ENCODE peak calls at places on chromosomes 16 and 17, in nine cellular contexts. I, C, E, G, P, B, K, T and Q are unnamed samples. For H3K4me1, the result is how much of the 10 kb centered on the place peaks cover.

GRCh38 chr17:55242481-55242880 is 22.3 kb upstream of the HLF start:
- DNase-seq in I (no peak), C (no peak), E (no peak), G (no peak), P (no peak), B (no peak), K (no peak), T (no peak), Q (no peak)

GRCh38 chr17:5701371-5701770 is 117.1 kb upstream of the NLRP1 start:
- DNase-seq in I (no peak), C (no peak), E (no peak), G (no peak), P (no peak), B (no peak), K (no peak), T (no peak), Q (no peak)

GRCh38 chr17:81398170-81398854 is 3.1 kb downstream of the BAHCC1 start:
- DNase-seq in I (peak), C (peak), E (peak), G (no peak), P (no peak), B (no peak), K (no peak), T (no peak), Q (no peak)

GRCh38 chr16:90057738-90058173 is 19.4 kb downstream of the PRDM7 start:
- DNase-seq in I (no peak), C (no peak), E (no peak), G (no peak), P (no peak), B (no peak), K (no peak), T (no peak), Q (no peak)

GRCh38 chr17:79038545-79039135 is 14.7 kb downstream of the C1QTNF1 start:
- DNase-seq in I (peak), C (no peak), E (peak), G (no peak), P (no peak), B (no peak), K (peak), T (no peak), Q (peak)

GRCh38 chr17:48335168-48335567 is 94.8 kb downstream of the SKAP1 start:
- DNase-seq in I (no peak), C (no peak), E (no peak), G (no peak), P (no peak), B (no peak), K (no peak), T (no peak), Q (no peak)

GRCh38 chr16:65185379-65185778 is 63.5 kb upstream of the CDH11 start:
- DNase-seq in I (no peak), C (no peak), E (no peak), G (no peak), P (no peak), B (no peak), K (no peak), T (no peak), Q (no peak)

GRCh38 chr17:2266045-2266864 is 37.3 kb downstream of the SMG6 start:
- DNase-seq in I (no peak), C (no peak), E (peak), G (no peak), P (no peak), B (no peak), K (no peak), T (no peak), Q (no peak)

GRCh38 chr17:64385187-64386083 is 5.2 kb downstream of the PECAM1 start:
- DNase-seq in I (peak), C (peak), E (peak), G (no peak), P (peak), B (peak), K (peak), T (no peak), Q (no peak)

GRCh38 chr16:72198641-72199250 is 26.8 kb upstream of the PMFBP1 start:
- DNase-seq in I (no peak), C (no peak), E (no peak), G (no peak), P (no peak), B (no peak), K (no peak), T (no peak), Q (no peak)

GRCh38 chr17:29734640-29735039 is 111.9 kb upstream of the CORO6 start:
- DNase-seq in I (no peak), C (no peak), E (no peak), G (no peak), P (no peak), B (no peak), K (no peak), T (no peak), Q (no peak)

GRCh38 chr17:41974658-41975057 is 8.1 kb downstream of the CNP start:
- DNase-seq in I (no peak), C (no peak), E (no peak), G (no peak), P (no peak), B (no peak), K (no peak), T (no peak), Q (no peak)

GRCh38 chr16:71254832-71255560 is 24.5 kb upstream of the HYDIN start:
- DNase-seq in I (no peak), C (no peak), E (no peak), G (no peak), P (no peak), B (no peak), K (no peak), T (no peak), Q (no peak)

GRCh38 chr17:80844418-80844990 is 147.1 kb upstream of the CHMP6 start:
- DNase-seq in I (no peak), C (no peak), E (no peak), G (no peak), P (no peak), B (no peak), K (no peak), T (peak), Q (peak)

GRCh38 chr17:39195568-39196160 is 1.8 kb downstream of the CACNB1 start:
- DNase-seq in I (no peak), C (no peak), E (no peak), G (no peak), P (no peak), B (no peak), K (no peak), T (peak), Q (no peak)

GRCh38 chr17:39193346-39193745 is 4.1 kb downstream of the CACNB1 start:
- DNase-seq in I (no peak), C (no peak), E (no peak), G (no peak), P (no peak), B (no peak), K (no peak), T (no peak), Q (no peak)

GRCh38 chr17:39194985-39195524 is 2.4 kb downstream of the CACNB1 start:
- DNase-seq in I (no peak), C (no peak), E (no peak), G (no peak), P (no peak), B (no peak), K (no peak), T (no peak), Q (no peak)

GRCh38 chr17:39192901-39193300 is 4.6 kb downstream of the CACNB1 start:
- DNase-seq in I (no peak), C (no peak), E (no peak), G (no peak), P (no peak), B (no peak), K (no peak), T (no peak), Q (no peak)

GRCh38 chr17:39194089-39194984 is 3.1 kb downstream of the CACNB1 start:
- DNase-seq in I (peak), C (peak), E (peak), G (no peak), P (peak), B (no peak), K (peak), T (peak), Q (no peak)
- TF ChIP-seq CTCF in I (peak), C (peak), E (no peak), G (no peak), P (peak), B (no peak), K (no peak), T (no peak), Q (no peak)

GRCh38 chr16:5487728-5488127 is 390.1 kb upstream of the EEF2KMT start:
- DNase-seq in I (no peak), C (no peak), E (no peak), G (no peak), P (no peak), B (no peak), K (no peak), T (no peak), Q (no peak)
- H3K27ac ChIP-seq in I (no peak), C (no peak), E (no peak), G (no peak), P (no peak), B (no peak), K (no peak), T (no peak), Q (no peak)

DNA sequence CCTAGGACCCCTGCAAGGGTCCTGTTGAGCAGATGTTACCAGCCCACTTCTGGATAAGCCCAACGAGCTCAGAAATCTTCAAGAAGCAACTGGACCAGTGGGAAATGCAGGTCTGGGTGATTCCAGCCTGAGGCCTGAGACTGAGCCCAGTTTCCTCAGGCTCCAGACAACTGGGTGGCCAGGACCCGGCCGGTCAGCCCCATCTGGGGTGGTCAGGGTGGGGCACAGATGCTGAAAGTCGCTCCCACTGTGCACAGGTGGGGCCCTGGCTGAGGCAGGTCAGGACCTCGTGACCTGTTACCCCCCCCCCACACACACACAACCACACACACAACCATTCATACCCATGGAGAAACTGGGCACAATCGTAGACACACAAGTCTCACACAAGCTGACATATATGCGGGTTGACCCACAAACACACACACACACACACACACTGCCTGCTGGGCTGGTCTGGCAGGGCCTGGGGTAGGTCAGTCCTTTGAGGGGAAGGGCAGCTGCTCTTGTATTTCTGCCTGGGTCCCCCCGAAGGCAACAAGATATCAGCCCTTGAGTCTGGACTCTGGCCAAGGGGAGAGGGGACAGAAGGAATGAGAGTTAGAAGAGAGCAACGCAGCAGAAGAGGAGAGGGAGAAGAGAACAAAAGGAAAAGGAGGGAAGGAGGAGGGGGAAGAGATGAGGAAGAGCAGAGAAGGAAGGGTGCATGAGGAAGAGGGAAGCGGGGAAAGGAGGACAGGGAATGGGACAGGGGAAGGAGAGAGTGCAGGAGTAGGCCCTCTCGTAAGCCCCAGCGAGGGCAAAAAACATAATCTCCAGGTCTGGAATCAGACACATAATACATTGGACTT is 99.0 kb upstream of the CDH5 start:
- DNase-seq in I (no peak), C (no peak), E (no peak), G (no peak), P (no peak), B (no peak), K (no peak), T (no peak), Q (peak)
- H3K4me1 ChIP-seq in I (under half), C (under half), E (under half), G (under half), P (under half), B (under half), K (under half), T (under half), Q (under half)

GRCh38 chr16:30355144-30355953 is at the start of gene CD2BP2:
- DNase-seq in I (peak), C (peak), E (peak), G (peak), P (peak), B (peak), K (peak), T (peak), Q (peak)
- TF ChIP-seq CTCF in I (no peak), C (no peak), E (no peak), G (no peak), P (no peak), B (no peak), K (no peak), T (no peak), Q (no peak)

GRCh38 chr16:2835638-2836493 is 5.8 kb downstream of the ZG16B start:
- DNase-seq in I (peak), C (no peak), E (peak), G (peak), P (no peak), B (no peak), K (no peak), T (peak), Q (peak)

GRCh38 chr16:2834968-2835367 is 4.9 kb downstream of the ZG16B start:
- DNase-seq in I (no peak), C (no peak), E (no peak), G (no peak), P (no peak), B (no peak), K (no peak), T (no peak), Q (no peak)

GRCh38 chr16:2839650-2840450 is 9.7 kb downstream of the ZG16B start:
- DNase-seq in I (no peak), C (peak), E (no peak), G (no peak), P (no peak), B (no peak), K (no peak), T (peak), Q (peak)

GRCh38 chr16:2838928-2839327 is 8.8 kb downstream of the ZG16B start:
- DNase-seq in I (peak), C (peak), E (peak), G (peak), P (no peak), B (no peak), K (no peak), T (peak), Q (peak)

GRCh38 chr16:2836646-2837508 is 6.8 kb downstream of the ZG16B start:
- DNase-seq in I (no peak), C (no peak), E (no peak), G (no peak), P (no peak), B (no peak), K (no peak), T (peak), Q (no peak)
- H3K27ac ChIP-seq in I (peak), C (no peak), E (peak), G (peak), P (no peak), B (no peak), K (no peak), T (peak), Q (peak)

GRCh38 chr16:57632568-57632967 is 4.1 kb downstream of the ADGRG1 start:
- DNase-seq in I (no peak), C (peak), E (no peak), G (no peak), P (no peak), B (no peak), K (no peak), T (no peak), Q (no peak)
- H3K4me1 ChIP-seq in I (half or more), C (half or more), E (half or more), G (under half), P (under half), B (under half), K (under half), T (under half), Q (under half)

DNA sequence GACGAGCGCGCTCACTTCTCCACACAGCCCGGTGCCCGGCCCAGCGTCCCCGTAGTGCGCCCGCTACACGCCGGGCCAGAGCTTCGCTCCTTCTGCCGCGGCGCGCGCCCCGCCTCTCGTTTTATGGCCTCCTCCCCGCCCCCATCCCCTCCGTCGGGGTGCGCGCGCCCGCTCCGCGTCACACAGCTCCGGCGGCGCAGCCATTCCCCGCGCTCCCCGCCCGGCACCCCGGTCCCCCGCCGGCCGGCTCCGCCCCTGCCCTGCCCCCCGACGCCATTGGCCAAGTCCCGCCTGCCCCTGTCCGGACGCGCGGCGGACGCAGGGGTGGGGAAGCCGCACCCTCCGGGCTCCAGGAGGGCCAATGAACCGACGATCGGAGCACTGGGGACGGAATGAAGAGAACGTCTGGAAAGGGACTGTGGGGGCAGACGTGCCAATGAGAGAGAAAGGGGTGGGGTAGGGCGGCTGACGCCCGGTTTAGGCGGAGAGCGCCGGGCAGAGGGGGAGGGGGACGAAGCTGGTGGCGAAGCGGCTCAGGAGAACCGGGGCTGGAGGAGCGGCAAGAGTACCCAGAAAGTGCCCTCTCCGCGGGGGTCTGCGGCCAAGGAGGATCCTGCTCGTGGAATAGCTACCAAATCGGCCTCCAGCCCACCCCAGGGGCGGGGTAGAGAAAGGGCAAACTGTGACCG is at the start of gene TOB1:
- DNase-seq in I (peak), C (peak), E (peak), G (peak), P (peak), B (peak), K (peak), T (peak), Q (peak)
- TF ChIP-seq CTCF in I (no peak), C (no peak), E (peak), G (no peak), P (no peak), B (no peak), K (no peak), T (no peak), Q (no peak)

GRCh38 chr17:381941-382643 is 29.5 kb upstream of the RPH3AL start:
- DNase-seq in I (no peak), C (no peak), E (no peak), G (no peak), P (no peak), B (no peak), K (no peak), T (no peak), Q (no peak)

GRCh38 chr17:383771-384621 is 31.4 kb upstream of the RPH3AL start:
- DNase-seq in I (no peak), C (no peak), E (no peak), G (no peak), P (no peak), B (no peak), K (no peak), T (no peak), Q (no peak)

GRCh38 chr17:385195-385835 is 32.7 kb upstream of the RPH3AL start:
- DNase-seq in I (peak), C (peak), E (peak), G (no peak), P (no peak), B (peak), K (peak), T (peak), Q (no peak)

GRCh38 chr17:384622-385194 is 32.1 kb upstream of the RPH3AL start:
- DNase-seq in I (no peak), C (no peak), E (no peak), G (no peak), P (no peak), B (no peak), K (no peak), T (no peak), Q (no peak)

GRCh38 chr17:382644-383533 is 30.3 kb upstream of the RPH3AL start:
- DNase-seq in I (peak), C (no peak), E (peak), G (peak), P (no peak), B (peak), K (peak), T (no peak), Q (no peak)
- H3K27ac ChIP-seq in I (peak), C (peak), E (no peak), G (no peak), P (no peak), B (no peak), K (no peak), T (no peak), Q (no peak)

GRCh38 chr17:36919407-36919968 is 17.8 kb upstream of the LHX1 start:
- DNase-seq in I (no peak), C (no peak), E (no peak), G (no peak), P (no peak), B (no peak), K (no peak), T (no peak), Q (no peak)
- H3K4me1 ChIP-seq in I (half or more), C (under half), E (under half), G (under half), P (under half), B (under half), K (under half), T (under half), Q (under half)